ENCODE peak calls at places on chromosomes 5 and 9, in six cellular contexts. B is brain microvascular endothelial cell, N is psoas muscle, V is CD14-positive monocyte, J is IMR-90, Q is cardiac fibroblast. K is an unnamed sample.

GRCh38 chr5:32027093-32027716 is 146.9 kb downstream of the GOLPH3 start:
- DNase-seq in B (no peak), N (no peak), V (no peak), J (no peak), Q (no peak), K (no peak)

GRCh38 chr5:177487975-177488374 is 9.4 kb downstream of the PDLIM7 start:
- DNase-seq in B (no peak), N (no peak), V (no peak), J (no peak), Q (no peak), K (no peak)

GRCh38 chr9:31799953-31800609 is 584.4 kb upstream of the ACO1 start:
- DNase-seq in B (peak; percentile 11), N (no peak), V (no peak), J (no peak), Q (peak; percentile 64), K (no peak)

GRCh38 chr5:4544049-4544675 is 596.0 kb upstream of the ADAMTS16 start:
- DNase-seq in B (no peak), N (no peak), V (no peak), J (no peak), Q (no peak), K (no peak)

GRCh38 chr5:103621548-103621930 is 59.0 kb upstream of the NUDT12 start:
- DNase-seq in B (no peak), N (no peak), V (no peak), J (no peak), Q (no peak), K (no peak)

GRCh38 chr9:134548185-134548584 is 93.4 kb upstream of the COL5A1 start:
- DNase-seq in B (no peak), N (peak; percentile 5), V (no peak), J (no peak), Q (no peak), K (peak; percentile 46)

GRCh38 chr5:160506006-160507004 is 84.7 kb downstream of the PTTG1 start:
- DNase-seq in B (peak; percentile 70), N (no peak), V (peak; percentile 52), J (peak; percentile 54), Q (peak; percentile 71), K (no peak)

GRCh38 chr5:127930311-127930710 is 153.3 kb upstream of the SLC12A2 start:
- DNase-seq in B (peak; percentile 52), N (no peak), V (no peak), J (peak; percentile 56), Q (peak; percentile 51), K (no peak)

GRCh38 chr5:32710859-32711692 is at the start of gene NPR3:
- DNase-seq in B (no peak), N (no peak), V (no peak), J (peak; percentile 66), Q (peak; percentile 48), K (no peak)

GRCh38 chr9:13520069-13520468 is 240.6 kb upstream of the MPDZ start:
- DNase-seq in B (no peak), N (no peak), V (no peak), J (no peak), Q (no peak), K (no peak)

GRCh38 chr9:101028346-101029299 is at the start of gene PLPPR1:
- DNase-seq in B (peak; percentile 37), N (peak; percentile 53), V (no peak), J (peak; percentile 3), Q (peak; percentile 52), K (peak; percentile 79)

GRCh38 chr5:147348046-147348445 is 113.2 kb downstream of the STK32A start:
- DNase-seq in B (no peak), N (no peak), V (no peak), J (peak; percentile 34), Q (no peak), K (no peak)

DNA sequence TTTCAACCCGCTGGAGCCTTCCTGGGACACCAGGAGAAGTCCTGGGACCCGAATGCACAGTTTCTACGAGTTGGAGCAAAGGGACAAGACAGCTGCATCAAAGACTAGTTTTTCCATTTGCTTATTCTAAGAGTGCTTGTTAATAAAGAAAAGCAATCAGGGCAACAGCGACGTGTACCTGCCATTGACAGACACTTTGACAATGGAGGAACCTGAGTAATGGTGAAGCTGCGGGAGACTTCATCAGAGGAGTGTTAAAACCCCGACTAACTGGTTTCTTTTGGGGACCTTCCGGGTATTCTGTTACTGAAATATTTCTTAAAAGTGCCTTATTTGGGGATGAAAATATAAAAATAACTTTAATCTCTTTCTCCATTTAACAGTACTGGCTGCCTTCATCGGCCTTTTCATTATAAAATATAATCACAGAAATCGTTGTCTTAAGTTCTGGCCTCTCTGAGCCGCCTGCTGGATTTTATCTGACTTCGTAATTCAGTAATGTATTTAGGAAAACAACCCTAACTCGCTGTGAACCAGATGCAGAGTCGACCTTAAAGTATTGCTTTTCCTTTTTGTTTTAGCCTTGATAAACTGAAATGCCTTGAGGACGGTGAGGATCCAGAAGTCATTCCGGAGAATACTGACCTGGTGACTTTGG is 781 bp downstream of the SNAPC3 start:
- DNase-seq in B (peak; percentile 22), N (no peak), V (no peak), J (peak; percentile 43), Q (peak; percentile 45), K (no peak)
- TF ChIP-seq CTCF in B (peak; percentile 45), N (no peak), V (no peak), J (peak; percentile 39), Q (peak; percentile 7), K (peak; percentile 80)

GRCh38 chr9:137175345-137175961 is 3.6 kb upstream of the TMEM210 start:
- DNase-seq in B (no peak), N (no peak), V (no peak), J (no peak), Q (no peak), K (no peak)
- TF ChIP-seq CTCF in B (peak; percentile 38), N (no peak), V (no peak), J (no peak), Q (peak; percentile 2), K (no peak)

GRCh38 chr5:92678576-92679105 is 902.4 kb downstream of the NR2F1-AS1 start:
- DNase-seq in B (no peak), N (no peak), V (no peak), J (no peak), Q (peak; percentile 14), K (no peak)
- TF ChIP-seq CTCF in B (peak; percentile 63), N (no peak), V (no peak), J (no peak), Q (peak; percentile 33), K (peak; percentile 62)

GRCh38 chr9:98255578-98256296 is at the start of gene TBC1D2:
- DNase-seq in B (peak; percentile 93), N (peak; percentile 98), V (peak; percentile 96), J (peak; percentile 90), Q (peak; percentile 96), K (peak; percentile 97)
- TF ChIP-seq CTCF in B (peak; percentile 41), N (no peak), V (peak; percentile 20), J (no peak), Q (peak; percentile 40), K (peak; percentile 67)

DNA sequence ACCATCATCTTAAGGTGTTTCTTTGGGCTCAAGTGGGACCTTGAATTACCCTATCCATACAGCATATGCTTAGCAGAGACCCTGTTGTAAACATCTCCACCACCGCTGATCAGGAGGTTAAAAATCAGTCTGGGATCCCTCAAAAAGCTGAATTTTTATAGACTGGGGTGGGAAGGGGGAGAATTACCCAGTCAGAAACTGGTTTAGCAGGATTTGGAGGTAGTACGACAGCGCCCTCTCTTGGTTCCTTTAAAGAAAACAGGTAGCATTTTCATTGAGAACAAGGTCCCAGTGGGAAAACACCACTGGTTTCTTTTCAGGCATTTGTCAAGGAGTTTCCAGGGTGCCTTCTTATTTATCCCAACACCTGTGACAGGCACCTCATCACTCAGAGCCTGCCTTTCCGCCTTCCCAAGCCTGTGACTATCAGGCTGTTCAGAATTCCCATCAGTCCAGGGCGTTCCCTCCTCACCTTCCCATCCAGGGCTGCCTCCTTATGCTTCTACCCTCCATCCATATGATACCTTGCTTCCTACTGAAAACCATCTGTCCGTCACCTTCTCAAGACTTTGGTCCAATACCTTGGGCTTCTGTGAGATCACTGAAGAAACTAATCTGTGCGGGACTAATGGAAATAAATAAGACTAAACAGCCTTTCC is 203.8 kb upstream of the RAI14 start:
- DNase-seq in B (peak; percentile 24), N (no peak), V (no peak), J (peak; percentile 52), Q (peak; percentile 17), K (no peak)
- TF ChIP-seq CTCF in B (peak; percentile 67), N (no peak), V (no peak), J (peak; percentile 68), Q (peak; percentile 48), K (peak; percentile 71)

GRCh38 chr9:136265561-136266355 is 20.1 kb upstream of the QSOX2 start:
- DNase-seq in B (no peak), N (no peak), V (no peak), J (no peak), Q (no peak), K (no peak)

GRCh38 chr9:136268318-136268717 is 22.7 kb upstream of the QSOX2 start:
- DNase-seq in B (no peak), N (no peak), V (no peak), J (no peak), Q (peak; percentile 28), K (no peak)

GRCh38 chr9:136264803-136265405 is 19.3 kb upstream of the QSOX2 start:
- DNase-seq in B (no peak), N (no peak), V (no peak), J (no peak), Q (no peak), K (no peak)

GRCh38 chr9:136268776-136269175 is 23.2 kb upstream of the QSOX2 start:
- DNase-seq in B (no peak), N (no peak), V (no peak), J (no peak), Q (no peak), K (no peak)

DNA sequence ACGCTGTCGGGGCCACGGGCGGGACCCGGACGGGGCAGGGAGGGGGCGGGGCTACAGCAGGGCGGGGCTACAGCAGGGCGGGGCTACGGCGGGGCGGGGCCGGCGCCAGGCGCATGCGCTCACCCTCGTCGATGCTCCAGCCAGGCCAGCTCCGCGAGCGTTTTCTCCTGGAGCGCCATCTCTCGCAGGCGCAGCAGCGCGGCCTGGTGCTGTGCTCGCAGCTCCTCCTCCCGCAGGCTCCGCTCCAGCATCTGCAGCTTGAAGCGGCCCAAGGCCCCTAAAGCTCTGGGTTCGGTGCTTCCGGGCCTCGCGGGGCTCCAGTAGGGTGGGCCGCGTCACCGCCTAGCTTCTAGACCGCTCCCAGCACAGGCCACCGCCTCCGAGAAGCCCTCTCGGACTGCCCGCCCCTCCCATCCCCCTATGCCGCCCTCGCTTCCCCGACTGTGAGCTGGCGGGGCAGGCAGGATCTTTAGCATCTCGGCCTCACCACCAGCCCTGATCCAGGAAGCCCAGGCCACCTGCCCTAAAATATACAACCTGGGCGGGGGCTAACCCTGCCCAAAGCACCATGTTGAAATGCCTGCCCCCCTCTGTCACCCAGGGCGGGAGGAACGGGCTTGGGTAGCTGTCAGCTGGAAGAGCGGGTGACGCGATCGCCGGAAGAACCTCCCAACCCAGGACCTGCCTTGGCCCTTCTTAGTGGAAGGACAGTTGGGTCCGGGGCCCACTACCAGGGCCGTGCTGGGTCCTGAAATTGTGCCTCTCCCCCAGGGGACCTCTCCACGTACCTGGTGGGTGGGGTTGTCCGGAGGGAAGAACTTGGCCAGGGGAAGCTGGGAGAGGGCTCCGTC is 21.9 kb upstream of the QSOX2 start:
- DNase-seq in B (peak; percentile 66), N (peak; percentile 88), V (peak; percentile 79), J (peak; percentile 78), Q (peak; percentile 90), K (no peak)
- TF ChIP-seq CTCF in B (peak; percentile 52), N (no peak), V (peak; percentile 18), J (peak; percentile 43), Q (peak; percentile 29), K (peak; percentile 69)

K was measured in chondrocyte.